ENCODE peak calls at places on chromosomes 16 and 17, in seven cellular contexts. W, Y, M, E, S, O and P are unnamed samples.

GRCh38 chr17:1422907-1423306 is 22.9 kb upstream of the YWHAE start:
- DNase-seq in W (no peak), Y (no peak), M (peak), E (no peak), S (no peak), O (no peak), P (peak)

GRCh38 chr17:286571-286970 is 66.0 kb downstream of the RPH3AL start:
- DNase-seq in W (no peak), Y (no peak), M (no peak), E (no peak), S (no peak), O (no peak), P (no peak)

GRCh38 chr16:69563605-69564580 is 1.9 kb upstream of the NFAT5 start:
- DNase-seq in W (peak), Y (peak), M (peak), E (no peak), S (no peak), O (peak), P (no peak)

GRCh38 chr17:2517539-2517938 is 5.9 kb upstream of the METTL16 start:
- DNase-seq in W (no peak), Y (no peak), M (no peak), E (no peak), S (no peak), O (no peak), P (no peak)

GRCh38 chr17:80116923-80117380 is 15.6 kb downstream of the GAA start:
- DNase-seq in W (no peak), Y (no peak), M (no peak), E (no peak), S (no peak), O (no peak), P (no peak)

GRCh38 chr16:87877942-87878507 is 8.7 kb upstream of the SLC7A5 start:
- DNase-seq in W (no peak), Y (no peak), M (no peak), E (no peak), S (no peak), O (no peak), P (no peak)

GRCh38 chr17:74807925-74808324 is 31.8 kb upstream of the NAT9 start:
- DNase-seq in W (peak), Y (no peak), M (no peak), E (no peak), S (no peak), O (no peak), P (peak)

GRCh38 chr16:10086620-10087019 is 95.6 kb downstream of the GRIN2A start:
- DNase-seq in W (no peak), Y (no peak), M (no peak), E (no peak), S (no peak), O (no peak), P (no peak)

GRCh38 chr17:41352597-41353366 is 2.2 kb upstream of the KRT33A start:
- DNase-seq in W (no peak), Y (no peak), M (peak), E (no peak), S (no peak), O (no peak), P (peak)

GRCh38 chr17:61400058-61400785 is 579 bp downstream of the TBX2 start:
- DNase-seq in W (no peak), Y (no peak), M (no peak), E (no peak), S (no peak), O (no peak), P (peak)

GRCh38 chr17:47264171-47264570 is 10.5 kb downstream of the ITGB3 start:
- DNase-seq in W (no peak), Y (no peak), M (no peak), E (no peak), S (no peak), O (no peak), P (peak)

GRCh38 chr17:8253801-8254200 is 4.7 kb downstream of the PFAS start:
- DNase-seq in W (no peak), Y (no peak), M (peak), E (no peak), S (no peak), O (peak), P (peak)

GRCh38 chr17:80786470-80786869 is 205.2 kb upstream of the CHMP6 start:
- DNase-seq in W (no peak), Y (no peak), M (no peak), E (no peak), S (no peak), O (no peak), P (peak)

GRCh38 chr16:22141746-22142145 is 20.6 kb upstream of the SDR42E2 start:
- DNase-seq in W (no peak), Y (no peak), M (peak), E (no peak), S (no peak), O (no peak), P (peak)

GRCh38 chr17:77644181-77644972 is 314.1 kb upstream of the TNRC6C start:
- DNase-seq in W (no peak), Y (no peak), M (no peak), E (no peak), S (no peak), O (no peak), P (no peak)

GRCh38 chr17:47935961-47936360 is 5.4 kb upstream of the PNPO start:
- DNase-seq in W (no peak), Y (no peak), M (peak), E (no peak), S (no peak), O (no peak), P (peak)

GRCh38 chr17:29807520-29808361 is 122.3 kb downstream of the SSH2 start:
- DNase-seq in W (peak), Y (peak), M (peak), E (peak), S (peak), O (peak), P (peak)

GRCh38 chr16:54482892-54483574 is 196.4 kb upstream of the IRX3 start:
- DNase-seq in W (no peak), Y (no peak), M (no peak), E (no peak), S (no peak), O (no peak), P (no peak)

GRCh38 chr17:1059131-1059795 is 62.3 kb downstream of the TIMM22 start:
- DNase-seq in W (no peak), Y (no peak), M (no peak), E (no peak), S (no peak), O (no peak), P (peak)

GRCh38 chr17:2844386-2844785 is 48.1 kb downstream of the RAP1GAP2 start:
- DNase-seq in W (no peak), Y (no peak), M (no peak), E (no peak), S (no peak), O (no peak), P (no peak)

GRCh38 chr16:3461120-3461519 is 17.6 kb downstream of the NAA60 start:
- DNase-seq in W (no peak), Y (no peak), M (no peak), E (no peak), S (no peak), O (peak), P (no peak)

GRCh38 chr16:546909-547770 is 13.1 kb upstream of the PRR35 start:
- DNase-seq in W (no peak), Y (no peak), M (peak), E (no peak), S (no peak), O (peak), P (no peak)

GRCh38 chr17:74332763-74333220 is 6.8 kb downstream of the KIF19 start:
- DNase-seq in W (peak), Y (no peak), M (no peak), E (no peak), S (no peak), O (no peak), P (no peak)

GRCh38 chr17:64160378-64160777 is 30.4 kb upstream of the ERN1 start:
- DNase-seq in W (no peak), Y (no peak), M (peak), E (no peak), S (no peak), O (no peak), P (no peak)

GRCh38 chr17:1720856-1721386 is 3.6 kb upstream of the WDR81 start:
- DNase-seq in W (no peak), Y (no peak), M (peak), E (no peak), S (peak), O (peak), P (peak)

GRCh38 chr17:74380086-74380958 is 13.0 kb downstream of the GPR142 start:
- DNase-seq in W (no peak), Y (no peak), M (no peak), E (no peak), S (no peak), O (no peak), P (no peak)

GRCh38 chr16:86553356-86553755 is 1.7 kb downstream of the MTHFSD start:
- DNase-seq in W (no peak), Y (no peak), M (no peak), E (no peak), S (no peak), O (no peak), P (no peak)